ENCODE peak calls at places on chromosomes 1 and 21, in seven cellular contexts. R is kidney tubule cell; X is H9; Y is lung; S is DMS153; P is IMR-90; O is activated CD4-positive, alpha-beta T cell treated with anti-CD3 and anti-CD28 coated beads, Interleukin-2, amount 50 U/mL, for 4 hours. G is an unnamed sample.

GRCh38 chr1:26075421-26076144 is 8.2 kb upstream of the TRIM63 start:
- DNase-seq in R (no peak), X (no peak), Y (no peak), S (no peak), P (no peak), O (no peak), G (no peak)

GRCh38 chr1:119587328-119587727 is 60.7 kb downstream of the ZNF697 start:
- DNase-seq in R (peak), X (no peak), Y (no peak), S (peak), P (no peak), O (no peak), G (peak)

GRCh38 chr1:228148196-228148861 is 1.4 kb upstream of the GJC2 start:
- DNase-seq in R (no peak), X (peak), Y (no peak), S (no peak), P (no peak), O (no peak), G (no peak)

GRCh38 chr1:228314315-228314657 is 92.3 kb downstream of the TRIM11 start:
- DNase-seq in R (no peak), X (no peak), Y (no peak), S (no peak), P (no peak), O (no peak), G (no peak)

GRCh38 chr1:168513656-168514404 is 30.0 kb downstream of the XCL2 start:
- DNase-seq in R (no peak), X (no peak), Y (no peak), S (no peak), P (no peak), O (no peak), G (no peak)

GRCh38 chr1:37473431-37474050 is 839 bp upstream of the ZC3H12A start:
- DNase-seq in R (peak), X (no peak), Y (no peak), S (no peak), P (no peak), O (no peak), G (no peak)

GRCh38 chr1:221824025-221824424 is 82.1 kb upstream of the DUSP10 start:
- DNase-seq in R (peak), X (no peak), Y (no peak), S (no peak), P (peak), O (no peak), G (peak)

GRCh38 chr1:219350172-219350571 is 176.5 kb downstream of the LYPLAL1 start:
- DNase-seq in R (no peak), X (no peak), Y (no peak), S (no peak), P (no peak), O (no peak), G (no peak)

GRCh38 chr1:38760562-38760961 is 99.0 kb downstream of the RRAGC start:
- DNase-seq in R (no peak), X (no peak), Y (no peak), S (no peak), P (no peak), O (no peak), G (no peak)

GRCh38 chr1:18486195-18486594 is 5.5 kb downstream of the KLHDC7A start:
- DNase-seq in R (no peak), X (peak), Y (no peak), S (no peak), P (no peak), O (no peak), G (no peak)

GRCh38 chr1:10637833-10638558 is 158.4 kb downstream of the CASZ1 start:
- DNase-seq in R (no peak), X (no peak), Y (no peak), S (no peak), P (no peak), O (no peak), G (no peak)

GRCh38 chr1:185245466-185245865 is 71.6 kb downstream of the IVNS1ABP start:
- DNase-seq in R (no peak), X (no peak), Y (no peak), S (no peak), P (no peak), O (no peak), G (peak)

GRCh38 chr21:33976082-33976979 is 60.7 kb upstream of the ATP5PO start:
- DNase-seq in R (peak), X (no peak), Y (no peak), S (peak), P (peak), O (peak), G (peak)

GRCh38 chr1:98903261-98903660 is 101.4 kb downstream of the PLPPR5 start:
- DNase-seq in R (peak), X (no peak), Y (no peak), S (no peak), P (peak), O (no peak), G (peak)

GRCh38 chr21:45380566-45380965 is 24.4 kb upstream of the COL18A1 start:
- DNase-seq in R (no peak), X (no peak), Y (no peak), S (no peak), P (no peak), O (no peak), G (no peak)

GRCh38 chr1:44294588-44295007 is 60.5 kb downstream of the ERI3 start:
- DNase-seq in R (peak), X (peak), Y (peak), S (peak), P (peak), O (no peak), G (peak)

G was measured in M059J.